ENCODE peak calls at places on chromosomes 6 and 20, in five cellular contexts. One of them, this sample, is unnamed.

GRCh38 chr6:110958332-110959192 is at the start of gene GTF3C6:
- DNase-seq in kidney: peak; percentile 98
- DNase-seq in lower leg skin: peak; percentile 98
- DNase-seq in A549: peak; percentile 92
- DNase-seq in hepatocyte: peak; percentile 96
- DNase-seq in this sample: peak; percentile 69

GRCh38 chr6:149657441-149657840 is 8.9 kb upstream of the KATNA1 start:
- DNase-seq in kidney: no peak
- DNase-seq in lower leg skin: no peak
- DNase-seq in A549: no peak
- DNase-seq in hepatocyte: no peak
- DNase-seq in this sample: no peak

GRCh38 chr6:36612101-36612625 is 18.0 kb downstream of the SRSF3 start:
- DNase-seq in kidney: no peak
- DNase-seq in lower leg skin: peak; percentile 46
- DNase-seq in A549: no peak
- DNase-seq in hepatocyte: no peak
- DNase-seq in this sample: no peak

GRCh38 chr6:20790032-20790791 is 256.0 kb downstream of the CDKAL1 start:
- DNase-seq in kidney: no peak
- DNase-seq in lower leg skin: no peak
- DNase-seq in A549: no peak
- DNase-seq in hepatocyte: no peak
- DNase-seq in this sample: no peak

GRCh38 chr6:83096791-83097190 is 29.3 kb downstream of the DOP1A start:
- DNase-seq in kidney: no peak
- DNase-seq in lower leg skin: no peak
- DNase-seq in A549: no peak
- DNase-seq in hepatocyte: no peak
- DNase-seq in this sample: no peak

GRCh38 chr6:117497237-117497636 is 14.8 kb downstream of the DCBLD1 start:
- DNase-seq in kidney: no peak
- DNase-seq in lower leg skin: no peak
- DNase-seq in A549: no peak
- DNase-seq in hepatocyte: no peak
- DNase-seq in this sample: no peak

GRCh38 chr20:64238115-64238825 is 17.3 kb upstream of the PCMTD2 start:
- DNase-seq in kidney: peak; percentile 26
- DNase-seq in lower leg skin: no peak
- DNase-seq in A549: no peak
- DNase-seq in hepatocyte: no peak
- DNase-seq in this sample: no peak

GRCh38 chr6:79702701-79703100 is 71.6 kb downstream of the SH3BGRL2 start:
- DNase-seq in kidney: no peak
- DNase-seq in lower leg skin: no peak
- DNase-seq in A549: no peak
- DNase-seq in hepatocyte: no peak
- DNase-seq in this sample: no peak

GRCh38 chr6:8066108-8066507 is 1.9 kb upstream of the BLOC1S5 start:
- DNase-seq in kidney: no peak
- DNase-seq in lower leg skin: no peak
- DNase-seq in A549: no peak
- DNase-seq in hepatocyte: no peak
- DNase-seq in this sample: no peak

GRCh38 chr6:159075506-159076100 is 30.8 kb upstream of the TAGAP start:
- DNase-seq in kidney: no peak
- DNase-seq in lower leg skin: peak; percentile 52
- DNase-seq in A549: no peak
- DNase-seq in hepatocyte: no peak
- DNase-seq in this sample: no peak

GRCh38 chr6:113009682-113010081 is 662.6 kb downstream of the RFPL4B start:
- DNase-seq in kidney: no peak
- DNase-seq in lower leg skin: no peak
- DNase-seq in A549: no peak
- DNase-seq in hepatocyte: no peak
- DNase-seq in this sample: no peak

GRCh38 chr20:56788041-56788670 is 159.1 kb downstream of the TFAP2C start:
- DNase-seq in kidney: peak; percentile 3
- DNase-seq in lower leg skin: no peak
- DNase-seq in A549: peak; percentile 100
- DNase-seq in hepatocyte: peak; percentile 67
- DNase-seq in this sample: peak; percentile 54

DNA sequence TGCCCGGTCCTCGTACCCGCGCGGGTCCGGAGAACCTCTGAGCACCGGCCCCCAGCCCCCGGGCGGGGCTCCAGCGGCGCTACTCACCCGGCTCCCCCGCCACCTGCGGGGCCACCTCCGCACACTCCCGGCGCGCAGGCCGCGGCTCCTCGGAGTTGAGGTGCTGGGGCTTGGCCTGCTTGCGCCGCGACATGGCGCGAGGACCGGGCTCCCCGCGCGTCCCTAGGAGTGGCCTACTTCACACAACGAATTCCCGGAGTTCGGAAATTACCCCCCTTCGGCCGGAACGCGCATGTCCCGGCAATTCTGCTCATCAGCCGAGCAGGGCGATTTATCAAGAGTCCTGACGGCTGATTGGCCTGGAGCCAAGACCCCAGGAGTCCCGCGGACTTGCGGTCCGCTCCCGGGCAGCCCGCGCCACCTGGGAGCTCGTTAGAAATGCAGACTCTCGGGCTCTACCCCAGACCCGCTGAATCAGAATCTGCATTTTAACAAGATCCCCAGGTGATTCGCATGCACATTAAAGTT is 86.5 kb downstream of the ZFP64 start:
- DNase-seq in kidney: peak; percentile 67
- DNase-seq in lower leg skin: no peak
- DNase-seq in A549: peak; percentile 68
- DNase-seq in hepatocyte: peak; percentile 46
- DNase-seq in this sample: no peak
- H3K4me3 ChIP-seq in kidney: peak overlapping the region; percentile 60
- H3K4me3 ChIP-seq in lower leg skin: peak overlapping the region; percentile 24
- H3K4me3 ChIP-seq in A549: peak overlapping the region; percentile 53
- H3K4me3 ChIP-seq in hepatocyte: peak overlapping the region; percentile 46
- H3K4me3 ChIP-seq in this sample: no peak overlapping the region

DNA sequence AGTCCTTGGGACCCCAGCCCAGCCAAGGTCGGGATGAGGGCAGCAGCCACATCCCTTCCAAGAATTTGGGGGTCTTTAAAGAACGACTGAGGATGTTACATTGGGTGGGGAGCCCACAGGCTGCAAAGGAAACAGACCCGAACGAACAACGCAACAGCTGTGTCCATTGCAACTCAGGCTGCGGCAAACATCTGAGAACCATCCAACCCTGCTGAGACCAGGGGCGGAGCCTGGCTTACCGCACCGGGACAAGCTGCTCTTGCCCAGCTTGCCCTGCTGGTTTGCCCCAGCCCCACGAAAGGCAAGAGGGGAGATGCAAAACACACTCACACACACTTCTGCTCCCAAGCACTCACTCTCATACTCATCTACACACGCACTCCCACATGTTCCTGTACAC is 21.5 kb upstream of the TAF4 start:
- DNase-seq in kidney: no peak
- DNase-seq in lower leg skin: no peak
- DNase-seq in A549: peak; percentile 24
- DNase-seq in hepatocyte: no peak
- DNase-seq in this sample: peak; percentile 27
- H3K4me3 ChIP-seq in kidney: no peak overlapping the region
- H3K4me3 ChIP-seq in lower leg skin: no peak overlapping the region
- H3K4me3 ChIP-seq in A549: no peak overlapping the region
- H3K4me3 ChIP-seq in hepatocyte: no peak overlapping the region
- H3K4me3 ChIP-seq in this sample: peak overlapping the region; percentile 4

DNA sequence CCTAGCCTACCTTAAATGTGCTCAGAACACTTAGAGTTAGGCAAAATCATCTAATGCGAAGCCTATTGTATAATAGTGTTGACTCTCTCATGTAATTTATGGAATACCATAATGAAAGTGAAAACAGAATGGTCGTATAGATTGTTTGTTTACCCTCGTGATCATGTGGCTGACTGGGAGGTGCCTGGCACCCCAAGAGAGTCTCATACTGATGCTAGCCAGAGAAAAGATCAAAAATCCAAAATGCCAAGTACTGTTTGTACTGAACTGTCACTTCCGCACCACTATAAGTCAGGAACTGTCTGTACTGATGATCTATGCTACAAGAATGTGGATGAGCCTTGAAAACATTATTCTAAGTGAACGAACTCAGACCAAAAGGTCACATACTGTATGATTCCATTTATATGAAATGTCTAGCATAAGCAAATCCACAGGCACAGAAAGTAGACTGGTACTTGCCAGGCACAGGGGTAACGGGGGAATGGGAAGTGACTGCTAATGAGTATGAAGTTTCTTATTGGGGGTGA is 22.4 kb downstream of the ZMYND8 start:
- DNase-seq in kidney: no peak
- DNase-seq in lower leg skin: no peak
- DNase-seq in A549: peak; percentile 91
- DNase-seq in hepatocyte: peak; percentile 73
- DNase-seq in this sample: peak; percentile 63
- H3K4me3 ChIP-seq in kidney: peak overlapping the region; percentile 26
- H3K4me3 ChIP-seq in lower leg skin: no peak overlapping the region
- H3K4me3 ChIP-seq in A549: peak overlapping the region; percentile 34
- H3K4me3 ChIP-seq in hepatocyte: no peak overlapping the region
- H3K4me3 ChIP-seq in this sample: peak overlapping the region; percentile 31

GRCh38 chr6:43285832-43286231 is 12.2 kb upstream of the SLC22A7 start:
- DNase-seq in kidney: peak; percentile 52
- DNase-seq in lower leg skin: no peak
- DNase-seq in A549: no peak
- DNase-seq in hepatocyte: no peak
- DNase-seq in this sample: no peak
- H3K4me3 ChIP-seq in kidney: no peak overlapping the region
- H3K4me3 ChIP-seq in lower leg skin: no peak overlapping the region
- H3K4me3 ChIP-seq in A549: no peak overlapping the region
- H3K4me3 ChIP-seq in hepatocyte: no peak overlapping the region
- H3K4me3 ChIP-seq in this sample: no peak overlapping the region

DNA sequence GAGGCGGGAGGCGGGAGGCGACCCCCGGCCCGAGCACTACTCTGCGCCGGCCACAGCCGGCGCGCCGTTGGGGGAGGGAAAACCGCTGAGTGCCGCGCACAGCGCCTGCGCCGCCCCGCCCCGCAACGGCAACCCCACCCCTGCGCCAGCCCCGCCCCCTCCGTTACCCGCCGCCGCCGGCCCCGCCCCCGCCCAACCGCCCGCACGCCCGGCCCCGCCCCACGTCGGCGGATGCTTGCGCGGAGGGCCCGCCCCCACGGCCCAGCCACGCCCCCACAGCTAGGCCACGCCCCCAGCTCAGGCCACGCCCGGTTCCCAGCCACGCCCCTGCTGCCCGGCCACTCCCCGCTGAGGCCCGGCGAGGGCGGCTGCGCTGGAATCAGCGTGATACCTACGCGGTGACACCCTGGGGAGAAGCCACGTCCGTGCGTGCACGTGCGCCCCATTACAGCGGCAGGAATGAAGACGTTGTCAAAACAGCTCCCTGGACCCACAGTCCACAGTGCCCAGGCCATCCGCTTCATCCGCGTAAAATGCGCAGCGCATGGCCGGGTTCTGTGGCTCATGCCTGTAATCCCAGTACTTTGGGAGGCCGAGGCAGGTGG is at the start of gene TCFL5:
- DNase-seq in kidney: peak; percentile 96
- DNase-seq in lower leg skin: peak; percentile 98
- DNase-seq in A549: peak; percentile 90
- DNase-seq in hepatocyte: peak; percentile 94
- DNase-seq in this sample: peak; percentile 61
- H3K4me3 ChIP-seq in kidney: peak within 1 kb of the TSS; percentile 40
- H3K4me3 ChIP-seq in lower leg skin: peak within 1 kb of the TSS; percentile 13
- H3K4me3 ChIP-seq in A549: peak within 1 kb of the TSS; percentile 81
- H3K4me3 ChIP-seq in hepatocyte: peak within 1 kb of the TSS; percentile 52
- H3K4me3 ChIP-seq in this sample: peak within 1 kb of the TSS; percentile 53

GRCh38 chr6:74415056-74415455 is 719.1 kb downstream of the CD109 start:
- DNase-seq in kidney: no peak
- DNase-seq in lower leg skin: no peak
- DNase-seq in A549: no peak
- DNase-seq in hepatocyte: no peak
- DNase-seq in this sample: no peak

GRCh38 chr6:74420221-74420620 is 724.2 kb downstream of the CD109 start:
- DNase-seq in kidney: no peak
- DNase-seq in lower leg skin: no peak
- DNase-seq in A549: peak; percentile 4
- DNase-seq in hepatocyte: peak; percentile 63
- DNase-seq in this sample: no peak
- H3K4me3 ChIP-seq in kidney: no peak overlapping the region
- H3K4me3 ChIP-seq in lower leg skin: no peak overlapping the region
- H3K4me3 ChIP-seq in A549: no peak overlapping the region
- H3K4me3 ChIP-seq in hepatocyte: no peak overlapping the region
- H3K4me3 ChIP-seq in this sample: no peak overlapping the region

GRCh38 chr20:36031806-36032205 is 63.4 kb downstream of the CNBD2 start:
- DNase-seq in kidney: no peak
- DNase-seq in lower leg skin: no peak
- DNase-seq in A549: no peak
- DNase-seq in hepatocyte: no peak
- DNase-seq in this sample: no peak
- H3K4me3 ChIP-seq in kidney: no peak overlapping the region
- H3K4me3 ChIP-seq in lower leg skin: no peak overlapping the region
- H3K4me3 ChIP-seq in A549: no peak overlapping the region
- H3K4me3 ChIP-seq in hepatocyte: no peak overlapping the region
- H3K4me3 ChIP-seq in this sample: no peak overlapping the region

GRCh38 chr6:148611213-148611612 is 135.6 kb upstream of the UST start:
- DNase-seq in kidney: no peak
- DNase-seq in lower leg skin: peak; percentile 92
- DNase-seq in A549: no peak
- DNase-seq in hepatocyte: peak; percentile 13
- DNase-seq in this sample: peak; percentile 94
- H3K4me3 ChIP-seq in kidney: no peak overlapping the region
- H3K4me3 ChIP-seq in lower leg skin: no peak overlapping the region
- H3K4me3 ChIP-seq in A549: no peak overlapping the region
- H3K4me3 ChIP-seq in hepatocyte: no peak overlapping the region
- H3K4me3 ChIP-seq in this sample: no peak overlapping the region

GRCh38 chr6:161341638-161342037 is 67.8 kb upstream of the AGPAT4 start:
- DNase-seq in kidney: no peak
- DNase-seq in lower leg skin: no peak
- DNase-seq in A549: no peak
- DNase-seq in hepatocyte: no peak
- DNase-seq in this sample: no peak

GRCh38 chr6:161342039-161342438 is 68.2 kb upstream of the AGPAT4 start:
- DNase-seq in kidney: no peak
- DNase-seq in lower leg skin: no peak
- DNase-seq in A549: no peak
- DNase-seq in hepatocyte: no peak
- DNase-seq in this sample: peak; percentile 70

GRCh38 chr6:161333410-161333809 is 59.5 kb upstream of the AGPAT4 start:
- DNase-seq in kidney: no peak
- DNase-seq in lower leg skin: no peak
- DNase-seq in A549: no peak
- DNase-seq in hepatocyte: no peak
- DNase-seq in this sample: no peak

GRCh38 chr6:161336479-161336878 is 62.6 kb upstream of the AGPAT4 start:
- DNase-seq in kidney: no peak
- DNase-seq in lower leg skin: no peak
- DNase-seq in A549: no peak
- DNase-seq in hepatocyte: no peak
- DNase-seq in this sample: no peak

DNA sequence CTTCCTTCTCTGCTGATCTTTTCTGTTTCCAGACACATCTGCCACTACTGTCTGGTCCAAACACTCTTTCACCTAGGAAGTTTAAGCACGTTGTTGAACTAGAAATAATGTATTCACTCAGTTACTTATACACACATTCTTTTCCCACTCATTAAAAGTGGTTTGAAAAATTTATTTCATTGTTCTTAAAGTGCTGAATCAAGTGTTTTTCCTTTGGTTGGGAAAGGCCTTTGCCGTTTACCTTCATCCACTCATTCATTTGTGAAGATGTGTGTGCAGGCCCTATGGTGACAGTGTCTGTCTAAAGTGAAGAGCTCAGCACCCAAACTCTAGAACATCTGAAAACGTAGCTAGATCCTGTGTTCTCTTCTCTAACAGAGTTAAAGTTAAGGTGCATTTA is 64.2 kb upstream of the AGPAT4 start:
- DNase-seq in kidney: no peak
- DNase-seq in lower leg skin: no peak
- DNase-seq in A549: no peak
- DNase-seq in hepatocyte: no peak
- DNase-seq in this sample: no peak
- H3K4me3 ChIP-seq in kidney: no peak overlapping the region
- H3K4me3 ChIP-seq in lower leg skin: no peak overlapping the region
- H3K4me3 ChIP-seq in A549: no peak overlapping the region
- H3K4me3 ChIP-seq in hepatocyte: no peak overlapping the region
- H3K4me3 ChIP-seq in this sample: no peak overlapping the region